ENCODE peak calls at places on chromosome 10, in five cellular contexts. O is spleen, S is uterus, R is lower lobe of right lung, H is heart right ventricle. B is an unnamed sample.

GRCh38 chr10:75356484-75356883 is 45.1 kb downstream of the ZNF503 start:
- DNase-seq in O (no peak), S (no peak), R (no peak), H (no peak), B (no peak)

GRCh38 chr10:112189465-112189864 is 5.9 kb upstream of the GPAM start:
- DNase-seq in O (no peak), S (no peak), R (no peak), H (no peak), B (no peak)

GRCh38 chr10:110501142-110501937 is 3.6 kb downstream of the DUSP5 start:
- DNase-seq in O (peak; percentile 85), S (peak; percentile 81), R (peak; percentile 91), H (peak; percentile 96), B (peak; percentile 92)

GRCh38 chr10:124323806-124324205 is 94.9 kb downstream of the OAT start:
- DNase-seq in O (peak; percentile 32), S (no peak), R (no peak), H (no peak), B (peak; percentile 32)

GRCh38 chr10:34821587-34822585 is 6.8 kb upstream of the PARD3 start:
- DNase-seq in O (no peak), S (no peak), R (no peak), H (no peak), B (no peak)

GRCh38 chr10:70513848-70514309 is 35.3 kb downstream of the PALD1 start:
- DNase-seq in O (peak; percentile 84), S (no peak), R (no peak), H (no peak), B (no peak)

GRCh38 chr10:480928-481551 is 208.4 kb downstream of the DIP2C start:
- DNase-seq in O (peak; percentile 66), S (no peak), R (no peak), H (no peak), B (peak; percentile 47)

GRCh38 chr10:110176626-110177025 is 30.8 kb upstream of the MXI1 start:
- DNase-seq in O (peak; percentile 37), S (no peak), R (no peak), H (peak; percentile 22), B (no peak)

GRCh38 chr10:122379537-122379936 is 5.0 kb downstream of the PLEKHA1 start:
- DNase-seq in O (no peak), S (no peak), R (no peak), H (no peak), B (no peak)

GRCh38 chr10:81215498-81215897 is 659.5 kb upstream of the NRG3 start:
- DNase-seq in O (no peak), S (no peak), R (no peak), H (no peak), B (no peak)

GRCh38 chr10:77247076-77247561 is 390.5 kb downstream of the KCNMA1 start:
- DNase-seq in O (no peak), S (no peak), R (no peak), H (no peak), B (no peak)

GRCh38 chr10:1022413-1022812 is 3.2 kb downstream of the IDI2 start:
- DNase-seq in O (no peak), S (no peak), R (no peak), H (peak; percentile 23), B (no peak)

GRCh38 chr10:132298038-132298935 is 9.5 kb downstream of the STK32C start:
- DNase-seq in O (peak; percentile 64), S (peak; percentile 13), R (peak; percentile 24), H (no peak), B (peak; percentile 52)

GRCh38 chr10:89019589-89020327 is 29.2 kb downstream of the FAS start:
- DNase-seq in O (no peak), S (no peak), R (no peak), H (no peak), B (no peak)

GRCh38 chr10:3828404-3829192 is 43.6 kb upstream of the KLF6 start:
- DNase-seq in O (no peak), S (peak; percentile 27), R (no peak), H (peak; percentile 62), B (no peak)

GRCh38 chr10:72712136-72712535 is 20.2 kb downstream of the MCU start:
- DNase-seq in O (no peak), S (no peak), R (no peak), H (no peak), B (no peak)

GRCh38 chr10:47372726-47373125 is 11.4 kb downstream of the ZNF488 start:
- DNase-seq in O (peak; percentile 63), S (no peak), R (no peak), H (no peak), B (no peak)

GRCh38 chr10:47381427-47382379 is 2.4 kb downstream of the ZNF488 start:
- DNase-seq in O (no peak), S (no peak), R (no peak), H (no peak), B (no peak)

GRCh38 chr10:93573051-93573909 is 6.8 kb downstream of the FFAR4 start:
- DNase-seq in O (no peak), S (no peak), R (peak; percentile 64), H (peak; percentile 12), B (peak; percentile 75)

GRCh38 chr10:93567277-93568104 is 1.0 kb downstream of the FFAR4 start:
- DNase-seq in O (no peak), S (no peak), R (no peak), H (no peak), B (no peak)

GRCh38 chr10:93568105-93568390 is 1.6 kb downstream of the FFAR4 start:
- DNase-seq in O (no peak), S (no peak), R (no peak), H (no peak), B (no peak)

GRCh38 chr10:93572606-93573005 is 6.1 kb downstream of the FFAR4 start:
- DNase-seq in O (no peak), S (no peak), R (no peak), H (no peak), B (no peak)

DNA sequence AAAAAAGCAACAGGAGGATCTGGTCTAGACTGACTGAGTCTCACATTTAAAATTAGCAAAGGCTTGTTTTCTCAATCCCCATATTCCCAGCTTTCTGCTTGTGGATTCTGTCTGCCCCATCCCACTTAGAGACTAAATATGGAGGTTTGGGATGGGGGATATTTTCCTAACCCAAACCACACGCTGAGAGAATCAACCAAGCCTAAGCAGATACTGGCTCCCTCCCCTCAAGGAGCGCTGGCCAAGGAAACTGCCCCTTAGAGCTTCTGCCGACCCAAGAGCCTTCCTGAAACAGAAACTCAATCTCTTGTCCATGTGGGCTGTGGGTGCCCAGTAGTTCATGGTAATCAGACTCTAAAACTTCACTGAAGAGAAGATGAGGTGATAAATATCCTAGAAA is 3.9 kb downstream of the FFAR4 start:
- DNase-seq in O (no peak), S (no peak), R (no peak), H (no peak), B (no peak)
- H3K27me3 ChIP-seq in O (peaks cover 17% of the 10 kb centered on the region), S (peaks cover 14% of the 10 kb centered on the region), R (peaks cover 41% of the 10 kb centered on the region), H (peaks cover 53% of the 10 kb centered on the region), B (peaks cover 37% of the 10 kb centered on the region)

GRCh38 chr10:117540640-117541404 is 1.7 kb upstream of the EMX2 start:
- DNase-seq in O (no peak), S (no peak), R (no peak), H (no peak), B (no peak)
- H3K27me3 ChIP-seq in O (peaks cover 85% of the 10 kb centered on the region), S (no peaks in the 10 kb centered on the region), R (peaks cover 98% of the 10 kb centered on the region), H (peaks cover 100% of the 10 kb centered on the region), B (peaks cover 98% of the 10 kb centered on the region)

GRCh38 chr10:43774234-43774769 is 125.6 kb upstream of the ZNF32 start:
- DNase-seq in O (no peak), S (no peak), R (no peak), H (no peak), B (no peak)
- H3K27me3 ChIP-seq in O (no peaks in the 10 kb centered on the region), S (peaks cover 3% of the 10 kb centered on the region), R (no peaks in the 10 kb centered on the region), H (no peaks in the 10 kb centered on the region), B (no peaks in the 10 kb centered on the region)

GRCh38 chr10:12201543-12201942 is 5.6 kb downstream of the CDC123 start:
- DNase-seq in O (no peak), S (no peak), R (no peak), H (no peak), B (no peak)
- H3K27me3 ChIP-seq in O (no peaks in the 10 kb centered on the region), S (no peaks in the 10 kb centered on the region), R (no peaks in the 10 kb centered on the region), H (no peaks in the 10 kb centered on the region), B (no peaks in the 10 kb centered on the region)

DNA sequence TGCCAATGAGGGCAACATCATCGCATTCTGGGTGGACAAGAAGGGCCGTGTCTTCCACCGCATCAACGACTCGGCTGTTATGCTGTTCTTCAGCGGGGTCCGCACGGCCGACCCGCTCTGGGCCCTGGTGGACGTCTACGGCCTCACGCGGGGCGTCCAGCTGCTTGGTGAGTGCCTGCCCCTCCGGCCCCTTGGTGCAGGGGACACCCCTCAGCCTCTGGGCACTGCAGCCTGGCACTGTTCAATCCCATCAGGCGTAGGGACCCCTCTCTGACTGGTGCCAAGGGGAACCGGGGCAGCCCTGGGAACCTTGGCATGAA is 78.1 kb downstream of the NEURL1 start:
- DNase-seq in O (no peak), S (no peak), R (no peak), H (no peak), B (no peak)
- H3K27me3 ChIP-seq in O (no peaks in the 10 kb centered on the region), S (no peaks in the 10 kb centered on the region), R (no peaks in the 10 kb centered on the region), H (no peaks in the 10 kb centered on the region), B (no peaks in the 10 kb centered on the region)

GRCh38 chr10:113452146-113452545 is 100.7 kb upstream of the HABP2 start:
- DNase-seq in O (no peak), S (no peak), R (no peak), H (no peak), B (no peak)
- H3K27me3 ChIP-seq in O (no peaks in the 10 kb centered on the region), S (peaks cover 5% of the 10 kb centered on the region), R (no peaks in the 10 kb centered on the region), H (peaks cover 25% of the 10 kb centered on the region), B (no peaks in the 10 kb centered on the region)